ENCODE peak calls at places on chromosome 13, in four cellular contexts. F is thyroid gland, V is substantia nigra, Y is trophoblast cell. O is an unnamed sample.

GRCh38 chr13:99150575-99151370 is 49.9 kb upstream of the UBAC2 start:
- DNase-seq in F (peak; percentile 60), V (no peak), Y (peak; percentile 88), O (no peak)

GRCh38 chr13:92303428-92303827 is 905.0 kb downstream of the GPC5 start:
- DNase-seq in F (no peak), V (no peak), Y (no peak), O (no peak)

GRCh38 chr13:52164989-52165388 is 5.6 kb upstream of the NEK3 start:
- DNase-seq in F (no peak), V (no peak), Y (no peak), O (no peak)

GRCh38 chr13:25659091-25659502 is 287.3 kb downstream of the ATP8A2 start:
- DNase-seq in F (no peak), V (no peak), Y (peak; percentile 20), O (no peak)

GRCh38 chr13:37769078-37769477 is 100.5 kb downstream of the TRPC4 start:
- DNase-seq in F (no peak), V (no peak), Y (peak; percentile 19), O (no peak)

GRCh38 chr13:27927444-27928352 is 7.9 kb downstream of the PDX1 start:
- DNase-seq in F (no peak), V (no peak), Y (no peak), O (no peak)

GRCh38 chr13:85618514-85618913 is 180.7 kb downstream of the SLITRK6 start:
- DNase-seq in F (no peak), V (no peak), Y (no peak), O (no peak)

GRCh38 chr13:27952931-27953670 is 16.0 kb downstream of the CDX2 start:
- DNase-seq in F (no peak), V (no peak), Y (peak; percentile 53), O (no peak)

GRCh38 chr13:94708031-94708571 is 4.2 kb downstream of the SOX21 start:
- DNase-seq in F (no peak), V (no peak), Y (no peak), O (no peak)

GRCh38 chr13:52319876-52320275 is 86.1 kb downstream of the THSD1 start:
- DNase-seq in F (no peak), V (no peak), Y (peak; percentile 8), O (no peak)

GRCh38 chr13:92735909-92736308 is 490.7 kb upstream of the GPC6 start:
- DNase-seq in F (no peak), V (no peak), Y (no peak), O (no peak)

GRCh38 chr13:109780880-109781383 is 5.5 kb downstream of the IRS2 start:
- DNase-seq in F (no peak), V (no peak), Y (no peak), O (no peak)

GRCh38 chr13:27516103-27516502 is 65.7 kb upstream of the MTIF3 start:
- DNase-seq in F (no peak), V (no peak), Y (no peak), O (no peak)

GRCh38 chr13:23699271-23699670 is 129.1 kb downstream of the TNFRSF19 start:
- DNase-seq in F (no peak), V (no peak), Y (no peak), O (no peak)

GRCh38 chr13:58869566-58869965 is 1238.0 kb downstream of the PCDH17 start:
- DNase-seq in F (no peak), V (no peak), Y (no peak), O (no peak)

GRCh38 chr13:25874907-25875306 is 176.9 kb downstream of the SHISA2 start:
- DNase-seq in F (no peak), V (no peak), Y (peak; percentile 43), O (peak; percentile 43)

GRCh38 chr13:111158136-111158805 is 43.2 kb downstream of the ARHGEF7 start:
- DNase-seq in F (no peak), V (no peak), Y (peak; percentile 25), O (no peak)

GRCh38 chr13:114020750-114021463 is 47.0 kb upstream of the C13orf46 start:
- DNase-seq in F (no peak), V (no peak), Y (no peak), O (no peak)

GRCh38 chr13:95155504-95155903 is 145.7 kb downstream of the ABCC4 start:
- DNase-seq in F (no peak), V (no peak), Y (no peak), O (no peak)

GRCh38 chr13:50592412-50593145 is 250.9 kb downstream of the DLEU7 start:
- DNase-seq in F (no peak), V (no peak), Y (peak; percentile 79), O (no peak)

GRCh38 chr13:18943273-18943672 is 238.4 kb downstream of the TUBA3C start:
- DNase-seq in F (no peak), V (no peak), Y (no peak), O (no peak)

GRCh38 chr13:103539265-103539664 is 473.0 kb upstream of the SLC10A2 start:
- DNase-seq in F (peak; percentile 2), V (no peak), Y (no peak), O (no peak)

GRCh38 chr13:33934936-33935510 is 117.1 kb downstream of the RFC3 start:
- DNase-seq in F (no peak), V (no peak), Y (no peak), O (no peak)

GRCh38 chr13:55263045-55263444 is 1877.7 kb upstream of the PRR20A start:
- DNase-seq in F (no peak), V (no peak), Y (no peak), O (no peak)

GRCh38 chr13:43720780-43721397 is 65.9 kb downstream of the ENOX1 start:
- DNase-seq in F (no peak), V (no peak), Y (no peak), O (no peak)

GRCh38 chr13:46844431-46844830 is 47.5 kb upstream of the ESD start:
- DNase-seq in F (no peak), V (no peak), Y (no peak), O (no peak)

GRCh38 chr13:52158629-52159158 is 703 bp downstream of the NEK3 start:
- DNase-seq in F (peak; percentile 13), V (no peak), Y (peak; percentile 1), O (no peak)

GRCh38 chr13:69857188-69857821 is 250.3 kb upstream of the ATXN8OS start:
- DNase-seq in F (no peak), V (no peak), Y (peak; percentile 82), O (no peak)